ENCODE peak calls at places on chromosomes 16 and 17, in eight cellular contexts. Y is body of pancreas, A is adrenal gland, T is adipocyte, S is upper lobe of right lung, Q is ovary, P is GM23338, B is K562. U is an unnamed sample. For H3K4me1, the result is how much of the 10 kb centered on the place peaks cover.

GRCh38 chr16:57192146-57192545 is 6.0 kb downstream of the RSPRY1 start:
- DNase-seq in Y (no peak), A (no peak), T (no peak), S (no peak), Q (no peak), P (no peak), B (no peak), U (no peak)

GRCh38 chr17:81378941-81379511 is 16.2 kb upstream of the BAHCC1 start:
- DNase-seq in Y (no peak), A (no peak), T (no peak), S (no peak), Q (no peak), P (no peak), B (no peak), U (peak)

GRCh38 chr16:19115148-19116021 is 1.6 kb downstream of the ITPRIPL2 start:
- DNase-seq in Y (no peak), A (no peak), T (no peak), S (no peak), Q (no peak), P (peak), B (no peak), U (peak)

GRCh38 chr17:50185724-50186545 is 15.5 kb downstream of the COL1A1 start:
- DNase-seq in Y (no peak), A (no peak), T (peak), S (no peak), Q (no peak), P (no peak), B (no peak), U (peak)

GRCh38 chr16:57004387-57005250 is 15.3 kb downstream of the NLRC5 start:
- DNase-seq in Y (no peak), A (no peak), T (no peak), S (peak), Q (no peak), P (no peak), B (no peak), U (no peak)

GRCh38 chr16:85057212-85057889 is 29.8 kb downstream of the KIAA0513 start:
- DNase-seq in Y (peak), A (no peak), T (no peak), S (no peak), Q (no peak), P (peak), B (peak), U (no peak)

GRCh38 chr17:29048440-29049360 is 5.8 kb downstream of the PIPOX start:
- DNase-seq in Y (no peak), A (no peak), T (no peak), S (no peak), Q (no peak), P (peak), B (no peak), U (no peak)

GRCh38 chr16:27426423-27427408 is 24.7 kb downstream of the IL21R start:
- DNase-seq in Y (peak), A (peak), T (peak), S (peak), Q (no peak), P (peak), B (peak), U (no peak)

GRCh38 chr16:81808933-81809480 is 29.9 kb downstream of the PLCG2 start:
- DNase-seq in Y (no peak), A (no peak), T (no peak), S (no peak), Q (no peak), P (no peak), B (no peak), U (no peak)

GRCh38 chr17:59572301-59572924 is 7.0 kb downstream of the DHX40 start:
- DNase-seq in Y (no peak), A (no peak), T (peak), S (no peak), Q (no peak), P (no peak), B (no peak), U (no peak)

GRCh38 chr16:29990033-29990432 is 5.4 kb downstream of the HIRIP3 start:
- DNase-seq in Y (no peak), A (no peak), T (no peak), S (no peak), Q (no peak), P (no peak), B (no peak), U (no peak)

GRCh38 chr16:31479752-31480151 is 3.2 kb upstream of the SLC5A2 start:
- DNase-seq in Y (no peak), A (no peak), T (no peak), S (no peak), Q (no peak), P (no peak), B (no peak), U (peak)

GRCh38 chr17:31560836-31561235 is 169.4 kb downstream of the RAB11FIP4 start:
- DNase-seq in Y (no peak), A (no peak), T (peak), S (no peak), Q (no peak), P (peak), B (no peak), U (no peak)

GRCh38 chr16:68800257-68800875 is 43.0 kb upstream of the TANGO6 start:
- DNase-seq in Y (peak), A (peak), T (peak), S (no peak), Q (peak), P (peak), B (peak), U (no peak)

GRCh38 chr16:807345-808251 is 7.1 kb upstream of the GNG13 start:
- DNase-seq in Y (peak), A (peak), T (peak), S (peak), Q (peak), P (peak), B (peak), U (peak)

GRCh38 chr16:23524886-23525285 is 14.6 kb upstream of the GGA2 start:
- DNase-seq in Y (no peak), A (no peak), T (no peak), S (no peak), Q (no peak), P (no peak), B (no peak), U (no peak)

GRCh38 chr16:89696598-89697128 is 4.8 kb downstream of the SPATA2L start:
- DNase-seq in Y (no peak), A (no peak), T (no peak), S (no peak), Q (peak), P (no peak), B (no peak), U (peak)

GRCh38 chr16:17567455-17567854 is 96.7 kb upstream of the XYLT1 start:
- DNase-seq in Y (no peak), A (no peak), T (no peak), S (no peak), Q (no peak), P (no peak), B (no peak), U (no peak)

GRCh38 chr16:27195941-27196595 is 7.3 kb upstream of the KDM8 start:
- DNase-seq in Y (no peak), A (no peak), T (no peak), S (no peak), Q (no peak), P (no peak), B (no peak), U (no peak)

GRCh38 chr16:65728172-65728571 is 606.3 kb upstream of the CDH11 start:
- DNase-seq in Y (no peak), A (no peak), T (no peak), S (no peak), Q (no peak), P (peak), B (no peak), U (no peak)

GRCh38 chr16:27759947-27760844 is 210.3 kb downstream of the KATNIP start:
- DNase-seq in Y (no peak), A (peak), T (no peak), S (no peak), Q (no peak), P (no peak), B (peak), U (no peak)

GRCh38 chr16:27374794-27375499 is 27.0 kb upstream of the IL21R start:
- DNase-seq in Y (peak), A (peak), T (peak), S (peak), Q (no peak), P (peak), B (peak), U (peak)

GRCh38 chr16:85137323-85138072 is 25.2 kb upstream of the CIBAR2 start:
- DNase-seq in Y (peak), A (peak), T (peak), S (peak), Q (peak), P (no peak), B (no peak), U (peak)

GRCh38 chr17:15377608-15378007 is 36.2 kb upstream of the TEKT3 start:
- DNase-seq in Y (peak), A (no peak), T (peak), S (no peak), Q (no peak), P (peak), B (no peak), U (no peak)

GRCh38 chr17:49581645-49581992 is 5.9 kb downstream of the NXPH3 start:
- DNase-seq in Y (no peak), A (no peak), T (no peak), S (no peak), Q (no peak), P (no peak), B (no peak), U (no peak)

GRCh38 chr17:32671891-32672290 is 185.1 kb downstream of the CDK5R1 start:
- DNase-seq in Y (peak), A (peak), T (no peak), S (no peak), Q (no peak), P (no peak), B (no peak), U (no peak)

GRCh38 chr17:63998050-63998720 is at the start of gene PRR29:
- DNase-seq in Y (peak), A (peak), T (peak), S (peak), Q (peak), P (peak), B (peak), U (peak)

GRCh38 chr17:61453563-61453962 is 1.3 kb downstream of the TBX4 start:
- DNase-seq in Y (no peak), A (no peak), T (no peak), S (no peak), Q (no peak), P (no peak), B (no peak), U (no peak)

GRCh38 chr16:73572135-73572534 is 524.2 kb upstream of the ZFHX3 start:
- DNase-seq in Y (peak), A (peak), T (no peak), S (peak), Q (no peak), P (peak), B (no peak), U (peak)

GRCh38 chr16:84800118-84800517 is 19.7 kb upstream of the CRISPLD2 start:
- DNase-seq in Y (no peak), A (no peak), T (no peak), S (no peak), Q (no peak), P (no peak), B (no peak), U (no peak)

GRCh38 chr17:59643159-59643857 is 23.6 kb downstream of the CLTC start:
- DNase-seq in Y (no peak), A (no peak), T (no peak), S (no peak), Q (no peak), P (peak), B (no peak), U (no peak)

GRCh38 chr17:74870512-74870911 is 2.3 kb downstream of the FDXR start:
- DNase-seq in Y (no peak), A (peak), T (peak), S (no peak), Q (peak), P (no peak), B (no peak), U (no peak)

GRCh38 chr16:86294535-86294934 is 215.8 kb upstream of the FOXF1 start:
- DNase-seq in Y (no peak), A (no peak), T (no peak), S (no peak), Q (no peak), P (no peak), B (no peak), U (no peak)

GRCh38 chr17:68101992-68102758 is 66.6 kb downstream of the KPNA2 start:
- DNase-seq in Y (peak), A (peak), T (peak), S (no peak), Q (no peak), P (peak), B (no peak), U (peak)

GRCh38 chr17:35731932-35732805 is 730 bp downstream of the RASL10B start:
- DNase-seq in Y (peak), A (no peak), T (peak), S (no peak), Q (no peak), P (peak), B (no peak), U (peak)

GRCh38 chr16:25107466-25107792 is 4.1 kb upstream of the LCMT1 start:
- DNase-seq in Y (no peak), A (no peak), T (no peak), S (no peak), Q (no peak), P (no peak), B (no peak), U (no peak)

GRCh38 chr16:80009971-80010659 is 409.6 kb upstream of the MAF start:
- DNase-seq in Y (no peak), A (no peak), T (no peak), S (no peak), Q (no peak), P (no peak), B (no peak), U (no peak)

GRCh38 chr16:70764632-70765031 is 36.3 kb downstream of the VAC14 start:
- DNase-seq in Y (no peak), A (no peak), T (no peak), S (no peak), Q (no peak), P (no peak), B (no peak), U (peak)

GRCh38 chr17:19386974-19387920 is at the start of gene MFAP4:
- DNase-seq in Y (peak), A (peak), T (peak), S (no peak), Q (peak), P (peak), B (no peak), U (peak)

GRCh38 chr16:35011-35775 is 18.2 kb downstream of the POLR3K start:
- DNase-seq in Y (no peak), A (no peak), T (no peak), S (no peak), Q (no peak), P (peak), B (no peak), U (no peak)

GRCh38 chr17:53129863-53130262 is 692.9 kb upstream of the KIF2B start:
- DNase-seq in Y (no peak), A (no peak), T (no peak), S (no peak), Q (no peak), P (no peak), B (no peak), U (no peak)

GRCh38 chr17:53122966-53123365 is 699.8 kb upstream of the KIF2B start:
- DNase-seq in Y (no peak), A (no peak), T (no peak), S (no peak), Q (no peak), P (no peak), B (no peak), U (no peak)

GRCh38 chr17:53127331-53127730 is 695.4 kb upstream of the KIF2B start:
- DNase-seq in Y (no peak), A (no peak), T (no peak), S (no peak), Q (no peak), P (no peak), B (no peak), U (no peak)
- H3K4me3 ChIP-seq in Y (no peak), A (no peak), T (no peak), S (no peak), Q (no peak), P (no peak), B (no peak), U (no peak)

GRCh38 chr16:54932737-54933254 is 2.1 kb downstream of the IRX5 start:
- DNase-seq in Y (no peak), A (no peak), T (no peak), S (peak), Q (no peak), P (peak), B (no peak), U (peak)

GRCh38 chr16:54936086-54936978 is 5.7 kb downstream of the IRX5 start:
- DNase-seq in Y (peak), A (no peak), T (no peak), S (no peak), Q (no peak), P (peak), B (no peak), U (peak)

GRCh38 chr16:54935411-54936085 is 4.9 kb downstream of the IRX5 start:
- DNase-seq in Y (no peak), A (no peak), T (no peak), S (no peak), Q (no peak), P (peak), B (no peak), U (no peak)

GRCh38 chr16:54933281-54934150 is 2.9 kb downstream of the IRX5 start:
- DNase-seq in Y (no peak), A (no peak), T (no peak), S (peak), Q (no peak), P (peak), B (no peak), U (peak)

GRCh38 chr16:54934536-54935410 is 4.1 kb downstream of the IRX5 start:
- DNase-seq in Y (no peak), A (no peak), T (no peak), S (peak), Q (no peak), P (peak), B (no peak), U (peak)
- H3K4me1 ChIP-seq in Y (half or more), A (under half), T (under half), S (under half), Q (under half), P (half or more), B (under half), U (under half)

GRCh38 chr17:62819511-62820221 is 11.6 kb upstream of the MARCHF10 start:
- DNase-seq in Y (peak), A (peak), T (peak), S (peak), Q (peak), P (peak), B (no peak), U (peak)
- H3K4me3 ChIP-seq in Y (no peak), A (no peak), T (peak), S (no peak), Q (no peak), P (no peak), B (no peak), U (no peak)

DNA sequence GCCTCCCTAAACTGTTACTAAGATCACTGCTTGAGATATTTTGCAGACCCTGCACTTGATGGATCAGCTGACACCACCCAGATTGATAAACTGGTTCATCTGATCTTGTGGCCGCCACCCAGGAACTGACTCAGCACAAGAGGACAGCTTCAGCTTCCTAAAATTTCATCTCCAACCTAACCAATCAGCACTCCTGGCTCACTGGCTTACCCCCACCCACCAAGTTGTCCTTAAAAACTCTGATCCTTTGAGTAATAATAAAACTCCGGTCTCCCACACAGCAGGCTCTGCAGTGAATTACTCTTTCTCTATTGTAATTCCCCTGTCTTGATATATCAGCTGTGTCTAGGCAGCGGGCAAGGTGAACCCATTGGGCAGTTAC is 174.8 kb downstream of the UTP18 start:
- DNase-seq in Y (no peak), A (peak), T (no peak), S (no peak), Q (no peak), P (no peak), B (no peak), U (no peak)
- H3K4me1 ChIP-seq in Y (under half), A (under half), T (under half), S (under half), Q (under half), P (under half), B (under half), U (under half)

GRCh38 chr16:71846443-71846842 is 667 bp downstream of the ATXN1L start:
- DNase-seq in Y (no peak), A (peak), T (peak), S (no peak), Q (no peak), P (peak), B (no peak), U (no peak)

GRCh38 chr16:71843517-71844031 is 2.2 kb upstream of the ATXN1L start:
- DNase-seq in Y (no peak), A (no peak), T (no peak), S (no peak), Q (no peak), P (no peak), B (no peak), U (no peak)

GRCh38 chr16:71848622-71849021 is 2.8 kb downstream of the ATXN1L start:
- DNase-seq in Y (no peak), A (no peak), T (no peak), S (no peak), Q (no peak), P (no peak), B (no peak), U (no peak)

GRCh38 chr16:71845639-71846431 is at the start of gene ATXN1L:
- DNase-seq in Y (peak), A (peak), T (peak), S (peak), Q (peak), P (peak), B (peak), U (peak)

DNA sequence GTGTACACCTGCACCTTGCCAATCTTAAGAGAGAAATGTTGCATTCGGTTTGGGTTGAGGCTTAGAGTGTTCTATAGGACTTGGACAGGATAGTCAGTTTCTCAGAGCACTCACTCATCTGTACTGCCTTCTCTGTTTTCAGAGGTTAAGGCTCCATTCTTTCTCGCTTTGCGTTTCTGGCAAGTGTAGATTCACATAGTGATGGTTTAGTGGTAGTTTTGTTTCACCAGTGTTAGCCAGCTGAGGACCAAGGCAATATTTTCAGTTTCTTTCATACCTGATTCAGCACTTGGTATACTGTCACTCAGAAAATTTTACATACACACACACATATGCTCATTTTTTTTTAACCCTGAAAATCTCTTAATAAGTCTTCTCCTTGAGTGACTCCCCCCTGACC is 1.3 kb downstream of the ATXN1L start:
- DNase-seq in Y (no peak), A (no peak), T (no peak), S (no peak), Q (no peak), P (no peak), B (no peak), U (no peak)
- H3K4me3 ChIP-seq in Y (no peak), A (no peak), T (peak), S (peak), Q (no peak), P (peak), B (peak), U (peak)

GRCh38 chr16:1983053-1983543 is 895 bp upstream of the GFER start:
- DNase-seq in Y (no peak), A (no peak), T (no peak), S (no peak), Q (no peak), P (no peak), B (no peak), U (no peak)

GRCh38 chr16:1980770-1981087 is 540 bp downstream of the NOXO1 start:
- DNase-seq in Y (no peak), A (no peak), T (no peak), S (no peak), Q (no peak), P (no peak), B (no peak), U (no peak)

GRCh38 chr16:1983544-1984346 is at the start of gene GFER:
- DNase-seq in Y (peak), A (peak), T (peak), S (peak), Q (peak), P (peak), B (peak), U (peak)

GRCh38 chr16:1981398-1981836 is at the start of gene NOXO1:
- DNase-seq in Y (no peak), A (no peak), T (no peak), S (no peak), Q (no peak), P (no peak), B (no peak), U (no peak)

GRCh38 chr16:1981972-1982574 is 804 bp upstream of the NOXO1 start:
- DNase-seq in Y (peak), A (no peak), T (no peak), S (no peak), Q (no peak), P (no peak), B (no peak), U (no peak)
- H3K4me1 ChIP-seq in Y (half or more), A (under half), T (under half), S (under half), Q (under half), P (under half), B (half or more), U (under half)

GRCh38 chr16:49987381-49987780 is 37.6 kb upstream of the CNEP1R1 start:
- DNase-seq in Y (no peak), A (no peak), T (no peak), S (no peak), Q (no peak), P (no peak), B (no peak), U (no peak)

GRCh38 chr16:49986351-49987124 is 38.5 kb upstream of the CNEP1R1 start:
- DNase-seq in Y (no peak), A (peak), T (peak), S (no peak), Q (no peak), P (peak), B (peak), U (no peak)
- H3K4me3 ChIP-seq in Y (no peak), A (no peak), T (no peak), S (no peak), Q (no peak), P (no peak), B (peak), U (no peak)

GRCh38 chr17:82551779-82552457 is 32.4 kb downstream of the FOXK2 start:
- DNase-seq in Y (peak), A (peak), T (peak), S (peak), Q (peak), P (peak), B (peak), U (peak)
- H3K4me1 ChIP-seq in Y (half or more), A (under half), T (under half), S (half or more), Q (under half), P (under half), B (under half), U (under half)

U was measured in kidney.